ENCODE peak calls at places on chromosomes 3 and 15, in ten cellular contexts. C is cardiac fibroblast; O is AG08395; F is LoVo; X is SK-N-DZ; A is activated naive CD4-positive, alpha-beta T cell treated with anti-CD3 and anti-CD28 coated beads for 36 hours; B is colonic mucosa; J is IMR-90; D is HTR-8/SVneo; I is T-cell. E is an unnamed sample.
A peak's percentile ranks its signal among the peaks of the same experiment; 100 is the strongest.

GRCh38 chr15:60635507-60636352 is 156.8 kb upstream of the ICE2 start:
- DNase-seq in D (peak; percentile 18), B (no peak), O (no peak), X (no peak), F (no peak), A (no peak), I (no peak), C (peak; percentile 46), J (no peak), E (no peak)

GRCh38 chr3:188728371-188728896 is 443.3 kb upstream of the TPRG1 start:
- DNase-seq in D (no peak), C (no peak), J (no peak), F (no peak), I (no peak), O (no peak), X (no peak), B (no peak), A (no peak), E (no peak)

GRCh38 chr3:9295007-9295406 is 45.6 kb upstream of the SRGAP3 start:
- DNase-seq in B (no peak), J (no peak), A (no peak), O (no peak), C (no peak), X (peak; percentile 89), I (no peak), F (no peak), D (no peak), E (no peak)

GRCh38 chr3:188067932-188068331 is 86.0 kb upstream of the LPP start:
- DNase-seq in D (peak; percentile 50), F (no peak), O (peak; percentile 74), I (no peak), C (peak; percentile 75), J (peak; percentile 83), A (no peak), X (no peak), B (no peak), E (no peak)

GRCh38 chr3:169390310-169390731 is 273.2 kb downstream of the MECOM start:
- DNase-seq in J (no peak), D (no peak), C (peak; percentile 24), B (peak; percentile 31), O (no peak), I (no peak), X (no peak), F (peak; percentile 67), A (no peak), E (no peak)

GRCh38 chr15:23467110-23467600 is 20.1 kb upstream of the GOLGA6L2 start:
- DNase-seq in J (peak; percentile 11), F (peak; percentile 38), O (peak; percentile 42), A (no peak), I (no peak), X (no peak), D (peak; percentile 19), C (peak; percentile 45), B (no peak), E (no peak)

GRCh38 chr3:142976621-142977398 is 13.3 kb upstream of the PAQR9 start:
- DNase-seq in J (peak; percentile 96), O (peak; percentile 93), A (no peak), D (peak; percentile 76), B (peak; percentile 45), X (no peak), F (peak; percentile 37), C (peak; percentile 94), I (no peak), E (peak; percentile 63)

GRCh38 chr3:197795200-197795599 is 4.1 kb downstream of the LRCH3 start:
- DNase-seq in I (no peak), J (peak; percentile 79), C (peak; percentile 97), B (no peak), F (no peak), X (no peak), A (no peak), D (no peak), O (peak; percentile 58), E (no peak)

GRCh38 chr3:195096053-195096452 is 174.9 kb downstream of the XXYLT1 start:
- DNase-seq in F (no peak), I (no peak), A (no peak), O (no peak), X (no peak), D (no peak), C (no peak), B (no peak), J (no peak), E (no peak)

GRCh38 chr15:62453979-62454378 is 288.9 kb upstream of the C2CD4B start:
- DNase-seq in A (no peak), I (no peak), B (no peak), F (no peak), O (peak; percentile 59), J (peak; percentile 80), C (peak; percentile 68), D (peak; percentile 33), X (no peak), E (no peak)